ENCODE peak calls at places on chromosomes 13 and 19, in four cellular contexts. I is NCI-H2029 treated with DMSO at 0.1 percent for 48 hours, Z is C1 segment of cervical spinal cord, S is T-helper 2 cell. R is an unnamed sample.
A peak's percentile ranks its signal among the peaks of the same experiment; 100 is the strongest.

GRCh38 chr19:51365211-51366049 is 758 bp downstream of the ETFB start:
- DNase-seq in I (no peak), Z (peak; percentile 12), S (no peak), R (no peak)

GRCh38 chr19:37332839-37333238 is 38.1 kb upstream of the ZNF527 start:
- DNase-seq in I (no peak), Z (no peak), S (no peak), R (no peak)

GRCh38 chr13:19618925-19619324 is 14.5 kb upstream of the MPHOSPH8 start:
- DNase-seq in I (no peak), Z (no peak), S (no peak), R (no peak)

GRCh38 chr13:80214521-80214941 is 126.4 kb downstream of the SPRY2 start:
- DNase-seq in I (no peak), Z (no peak), S (no peak), R (no peak)

GRCh38 chr19:53511933-53512374 is 26.0 kb upstream of the ZNF331 start:
- DNase-seq in I (no peak), Z (peak; percentile 2), S (no peak), R (no peak)

GRCh38 chr19:47186337-47187022 is 44.5 kb downstream of the BBC3 start:
- DNase-seq in I (no peak), Z (no peak), S (peak; percentile 17), R (no peak)

GRCh38 chr19:40321566-40322270 is 26.5 kb downstream of the C19orf47 start:
- DNase-seq in I (no peak), Z (no peak), S (no peak), R (no peak)

GRCh38 chr13:98775386-98775785 is 22.9 kb upstream of the SLC15A1 start:
- DNase-seq in I (no peak), Z (no peak), S (no peak), R (no peak)

GRCh38 chr19:391199-391557 is 17.8 kb downstream of the C2CD4C start:
- DNase-seq in I (no peak), Z (no peak), S (no peak), R (no peak)

GRCh38 chr13:38602261-38602660 is 84.6 kb upstream of the FREM2 start:
- DNase-seq in I (no peak), Z (no peak), S (no peak), R (no peak)

GRCh38 chr13:33497146-33497845 is 211.7 kb upstream of the STARD13 start:
- DNase-seq in I (no peak), Z (no peak), S (no peak), R (no peak)

GRCh38 chr13:109665781-109666249 is 120.6 kb downstream of the IRS2 start:
- DNase-seq in I (no peak), Z (no peak), S (no peak), R (no peak)

GRCh38 chr19:49064029-49064629 is 489 bp downstream of the NTF4 start:
- DNase-seq in I (no peak), Z (no peak), S (no peak), R (no peak)

GRCh38 chr19:45424191-45425058 is 708 bp upstream of the ERCC1 start:
- DNase-seq in I (no peak), Z (peak; percentile 57), S (no peak), R (peak; percentile 25)

GRCh38 chr13:93226623-93227279 is at the start of gene GPC6:
- DNase-seq in I (peak; percentile 99), Z (no peak), S (no peak), R (peak; percentile 50)

GRCh38 chr13:76903544-76904162 is 17.4 kb upstream of the KCTD12 start:
- DNase-seq in I (peak; percentile 32), Z (peak; percentile 16), S (peak; percentile 20), R (peak; percentile 34)

GRCh38 chr19:41324921-41325639 is 15.1 kb downstream of the CCDC97 start:
- DNase-seq in I (no peak), Z (no peak), S (no peak), R (no peak)

GRCh38 chr13:99582511-99582910 is 81.2 kb downstream of the TM9SF2 start:
- DNase-seq in I (no peak), Z (no peak), S (no peak), R (no peak)

GRCh38 chr19:16376649-16377048 is 52.0 kb downstream of the KLF2 start:
- DNase-seq in I (no peak), Z (no peak), S (no peak), R (no peak)

GRCh38 chr19:17209126-17210036 is 5.8 kb upstream of the USE1 start:
- DNase-seq in I (no peak), Z (no peak), S (no peak), R (peak; percentile 17)

GRCh38 chr19:16822648-16823047 is 6.5 kb upstream of the SIN3B start:
- DNase-seq in I (no peak), Z (no peak), S (no peak), R (no peak)

GRCh38 chr19:42498387-42498786 is 29.9 kb downstream of the CEACAM1 start:
- DNase-seq in I (no peak), Z (no peak), S (no peak), R (no peak)

GRCh38 chr19:9877775-9878510 is 42.8 kb downstream of the PIN1 start:
- DNase-seq in I (no peak), Z (no peak), S (no peak), R (no peak)

GRCh38 chr13:65855276-65855675 is 1374.9 kb downstream of the PCDH9 start:
- DNase-seq in I (no peak), Z (no peak), S (no peak), R (no peak)

GRCh38 chr19:38024991-38025716 is 118.1 kb downstream of the SIPA1L3 start:
- DNase-seq in I (no peak), Z (no peak), S (no peak), R (peak; percentile 59)

GRCh38 chr13:59746291-59746962 is 417.3 kb downstream of the DIAPH3 start:
- DNase-seq in I (no peak), Z (no peak), S (no peak), R (no peak)

GRCh38 chr13:99962242-99962641 is 9.3 kb downstream of the ZIC5 start:
- DNase-seq in I (no peak), Z (no peak), S (no peak), R (peak; percentile 36)